ENCODE peak calls at places on chromosomes 3 and 15, in four cellular contexts. One of them, this sample, is unnamed.

GRCh38 chr15:78763796-78764241 is 47.4 kb downstream of the ADAMTS7 start:
- DNase-seq in neural progenitor cell: no peak
- DNase-seq in HepG2: no peak
- DNase-seq in GM20000: no peak
- DNase-seq in this sample: no peak

GRCh38 chr15:79853492-79854328 is 43.1 kb downstream of the MTHFS start:
- DNase-seq in neural progenitor cell: peak; percentile 77
- DNase-seq in HepG2: peak; percentile 58
- DNase-seq in GM20000: peak; percentile 60
- DNase-seq in this sample: peak; percentile 60

GRCh38 chr3:30587876-30588275 is 18.5 kb upstream of the TGFBR2 start:
- DNase-seq in neural progenitor cell: no peak
- DNase-seq in HepG2: no peak
- DNase-seq in GM20000: no peak
- DNase-seq in this sample: no peak

GRCh38 chr3:125681146-125681545 is 85.8 kb upstream of the OSBPL11 start:
- DNase-seq in neural progenitor cell: no peak
- DNase-seq in HepG2: no peak
- DNase-seq in GM20000: no peak
- DNase-seq in this sample: no peak

GRCh38 chr3:11717768-11718581 is 74.3 kb upstream of the VGLL4 start:
- DNase-seq in neural progenitor cell: peak; percentile 41
- DNase-seq in HepG2: peak; percentile 53
- DNase-seq in GM20000: peak; percentile 66
- DNase-seq in this sample: no peak

GRCh38 chr3:188689101-188689574 is 482.6 kb upstream of the TPRG1 start:
- DNase-seq in neural progenitor cell: no peak
- DNase-seq in HepG2: no peak
- DNase-seq in GM20000: no peak
- DNase-seq in this sample: no peak

GRCh38 chr3:187769771-187770170 is 24.5 kb upstream of the BCL6 start:
- DNase-seq in neural progenitor cell: no peak
- DNase-seq in HepG2: no peak
- DNase-seq in GM20000: no peak
- DNase-seq in this sample: no peak

GRCh38 chr15:60631620-60632019 is 152.7 kb upstream of the ICE2 start:
- DNase-seq in neural progenitor cell: no peak
- DNase-seq in HepG2: no peak
- DNase-seq in GM20000: no peak
- DNase-seq in this sample: no peak

GRCh38 chr3:183070892-183071291 is 28.4 kb downstream of the MCCC1 start:
- DNase-seq in neural progenitor cell: no peak
- DNase-seq in HepG2: no peak
- DNase-seq in GM20000: no peak
- DNase-seq in this sample: no peak

GRCh38 chr3:58177747-58178527 is 32.8 kb downstream of the DNASE1L3 start:
- DNase-seq in neural progenitor cell: peak; percentile 91
- DNase-seq in HepG2: peak; percentile 67
- DNase-seq in GM20000: peak; percentile 80
- DNase-seq in this sample: peak; percentile 93

GRCh38 chr15:37951999-37952398 is 17.6 kb downstream of the TMCO5A start:
- DNase-seq in neural progenitor cell: no peak
- DNase-seq in HepG2: no peak
- DNase-seq in GM20000: no peak
- DNase-seq in this sample: no peak

GRCh38 chr15:32952901-32953889 is 235.4 kb downstream of the GREM1 start:
- DNase-seq in neural progenitor cell: peak; percentile 13
- DNase-seq in HepG2: no peak
- DNase-seq in GM20000: no peak
- DNase-seq in this sample: no peak

GRCh38 chr15:59999064-59999377 is 5.1 kb upstream of the FOXB1 start:
- DNase-seq in neural progenitor cell: peak; percentile 71
- DNase-seq in HepG2: no peak
- DNase-seq in GM20000: no peak
- DNase-seq in this sample: peak; percentile 23

GRCh38 chr15:62976301-62976842 is 66.2 kb upstream of the TPM1 start:
- DNase-seq in neural progenitor cell: no peak
- DNase-seq in HepG2: no peak
- DNase-seq in GM20000: no peak
- DNase-seq in this sample: no peak

GRCh38 chr15:79168922-79169322 is 78.3 kb upstream of the RASGRF1 start:
- DNase-seq in neural progenitor cell: peak; percentile 81
- DNase-seq in HepG2: peak; percentile 74
- DNase-seq in GM20000: no peak
- DNase-seq in this sample: no peak

GRCh38 chr3:170809975-170810357 is 60.0 kb downstream of the RPL22L1 start:
- DNase-seq in neural progenitor cell: no peak
- DNase-seq in HepG2: no peak
- DNase-seq in GM20000: no peak
- DNase-seq in this sample: peak; percentile 13

GRCh38 chr15:63933522-63933921 is 99.8 kb upstream of the HERC1 start:
- DNase-seq in neural progenitor cell: no peak
- DNase-seq in HepG2: no peak
- DNase-seq in GM20000: no peak
- DNase-seq in this sample: no peak

GRCh38 chr3:145739926-145740325 is 421.1 kb downstream of the PLOD2 start:
- DNase-seq in neural progenitor cell: no peak
- DNase-seq in HepG2: no peak
- DNase-seq in GM20000: no peak
- DNase-seq in this sample: no peak

GRCh38 chr3:136078421-136079364 is 113.2 kb downstream of the PPP2R3A start:
- DNase-seq in neural progenitor cell: no peak
- DNase-seq in HepG2: peak; percentile 4
- DNase-seq in GM20000: peak; percentile 28
- DNase-seq in this sample: peak; percentile 15

GRCh38 chr3:53045784-53046170 is at the start of gene SFMBT1:
- DNase-seq in neural progenitor cell: peak; percentile 87
- DNase-seq in HepG2: no peak
- DNase-seq in GM20000: peak; percentile 96
- DNase-seq in this sample: peak; percentile 96

GRCh38 chr3:63656791-63657190 is 4.3 kb downstream of the SNTN start:
- DNase-seq in neural progenitor cell: no peak
- DNase-seq in HepG2: no peak
- DNase-seq in GM20000: no peak
- DNase-seq in this sample: no peak

GRCh38 chr3:93867425-93867824 is 106.3 kb downstream of the PROS1 start:
- DNase-seq in neural progenitor cell: no peak
- DNase-seq in HepG2: no peak
- DNase-seq in GM20000: no peak
- DNase-seq in this sample: no peak

GRCh38 chr3:188635258-188636038 is 481.5 kb downstream of the LPP start:
- DNase-seq in neural progenitor cell: no peak
- DNase-seq in HepG2: no peak
- DNase-seq in GM20000: no peak
- DNase-seq in this sample: no peak

GRCh38 chr3:49807427-49808114 is 4.5 kb downstream of the INKA1 start:
- DNase-seq in neural progenitor cell: no peak
- DNase-seq in HepG2: no peak
- DNase-seq in GM20000: peak; percentile 34
- DNase-seq in this sample: peak; percentile 55

GRCh38 chr3:119849126-119849525 is 67.2 kb downstream of the NR1I2 start:
- DNase-seq in neural progenitor cell: no peak
- DNase-seq in HepG2: no peak
- DNase-seq in GM20000: no peak
- DNase-seq in this sample: no peak

GRCh38 chr3:46410669-46411068 is 3.6 kb downstream of the CCRL2 start:
- DNase-seq in neural progenitor cell: no peak
- DNase-seq in HepG2: no peak
- DNase-seq in GM20000: no peak
- DNase-seq in this sample: no peak

GRCh38 chr3:17645074-17645698 is 97.2 kb downstream of the TBC1D5 start:
- DNase-seq in neural progenitor cell: peak; percentile 64
- DNase-seq in HepG2: peak; percentile 67
- DNase-seq in GM20000: peak; percentile 8
- DNase-seq in this sample: peak; percentile 28

GRCh38 chr3:188220988-188221818 is 67.2 kb downstream of the LPP start:
- DNase-seq in neural progenitor cell: no peak
- DNase-seq in HepG2: peak; percentile 17
- DNase-seq in GM20000: no peak
- DNase-seq in this sample: no peak

GRCh38 chr3:72582963-72583362 is 265.3 kb downstream of the SHQ1 start:
- DNase-seq in neural progenitor cell: no peak
- DNase-seq in HepG2: no peak
- DNase-seq in GM20000: no peak
- DNase-seq in this sample: no peak

GRCh38 chr15:98375513-98376360 is 272.6 kb upstream of the IGF1R start:
- DNase-seq in neural progenitor cell: no peak
- DNase-seq in HepG2: no peak
- DNase-seq in GM20000: no peak
- DNase-seq in this sample: no peak

GRCh38 chr15:44183363-44183762 is 11.7 kb downstream of the FRMD5 start:
- DNase-seq in neural progenitor cell: no peak
- DNase-seq in HepG2: no peak
- DNase-seq in GM20000: no peak
- DNase-seq in this sample: no peak

GRCh38 chr3:179196098-179196497 is 47.9 kb downstream of the PIK3CA start:
- DNase-seq in neural progenitor cell: no peak
- DNase-seq in HepG2: no peak
- DNase-seq in GM20000: peak; percentile 50
- DNase-seq in this sample: no peak

GRCh38 chr15:100601158-100601557 is 826 bp downstream of the LINS1 start:
- DNase-seq in neural progenitor cell: peak; percentile 8
- DNase-seq in HepG2: no peak
- DNase-seq in GM20000: no peak
- DNase-seq in this sample: no peak

GRCh38 chr3:114900908-114901307 is 246.2 kb downstream of the ZBTB20 start:
- DNase-seq in neural progenitor cell: no peak
- DNase-seq in HepG2: no peak
- DNase-seq in GM20000: no peak
- DNase-seq in this sample: no peak

GRCh38 chr3:149316427-149316826 is 17.0 kb downstream of the TM4SF18 start:
- DNase-seq in neural progenitor cell: no peak
- DNase-seq in HepG2: no peak
- DNase-seq in GM20000: no peak
- DNase-seq in this sample: no peak

GRCh38 chr15:70281811-70282307 is 184.1 kb upstream of the TLE3 start:
- DNase-seq in neural progenitor cell: no peak
- DNase-seq in HepG2: no peak
- DNase-seq in GM20000: no peak
- DNase-seq in this sample: no peak

GRCh38 chr3:12896206-12896697 is 54.9 kb upstream of the RPL32 start:
- DNase-seq in neural progenitor cell: peak; percentile 35
- DNase-seq in HepG2: no peak
- DNase-seq in GM20000: no peak
- DNase-seq in this sample: no peak

GRCh38 chr3:153284282-153284938 is 122.4 kb downstream of the RAP2B start:
- DNase-seq in neural progenitor cell: no peak
- DNase-seq in HepG2: peak; percentile 10
- DNase-seq in GM20000: peak; percentile 47
- DNase-seq in this sample: no peak